ENCODE peak calls at places on chromosomes 5 and 9, in four cellular contexts. One of them, this sample, is unnamed. For H3K27me3 and H3K36me3, the result is how much of the 10 kb centered on the place peaks cover.

GRCh38 chr5:86968311-86968753 is 299.4 kb upstream of the RASA1 start:
- DNase-seq in brain microvascular endothelial cell: peak
- DNase-seq in psoas muscle: peak
- DNase-seq in CD8-positive, alpha-beta memory T cell: peak
- DNase-seq in this sample: peak

GRCh38 chr9:78288214-78288892 is 8.6 kb upstream of the PSAT1 start:
- DNase-seq in brain microvascular endothelial cell: no peak
- DNase-seq in psoas muscle: no peak
- DNase-seq in CD8-positive, alpha-beta memory T cell: no peak
- DNase-seq in this sample: no peak

GRCh38 chr5:37248970-37249819 is at the start of gene CPLANE1:
- DNase-seq in brain microvascular endothelial cell: peak
- DNase-seq in psoas muscle: peak
- DNase-seq in CD8-positive, alpha-beta memory T cell: peak
- DNase-seq in this sample: peak

GRCh38 chr5:31470608-31471007 is 61.3 kb downstream of the DROSHA start:
- DNase-seq in brain microvascular endothelial cell: peak
- DNase-seq in psoas muscle: peak
- DNase-seq in CD8-positive, alpha-beta memory T cell: no peak
- DNase-seq in this sample: peak

GRCh38 chr9:11319477-11320060 is 706.8 kb upstream of the PTPRD start:
- DNase-seq in brain microvascular endothelial cell: peak
- DNase-seq in psoas muscle: no peak
- DNase-seq in CD8-positive, alpha-beta memory T cell: no peak
- DNase-seq in this sample: peak

GRCh38 chr5:61344187-61344944 is 12.3 kb downstream of the ZSWIM6 start:
- DNase-seq in brain microvascular endothelial cell: no peak
- DNase-seq in psoas muscle: peak
- DNase-seq in CD8-positive, alpha-beta memory T cell: no peak
- DNase-seq in this sample: no peak

GRCh38 chr9:113624721-113625120 is 161.2 kb downstream of the RGS3 start:
- DNase-seq in brain microvascular endothelial cell: peak
- DNase-seq in psoas muscle: no peak
- DNase-seq in CD8-positive, alpha-beta memory T cell: no peak
- DNase-seq in this sample: peak

GRCh38 chr9:135069556-135070197 is 17.8 kb upstream of the OLFM1 start:
- DNase-seq in brain microvascular endothelial cell: no peak
- DNase-seq in psoas muscle: no peak
- DNase-seq in CD8-positive, alpha-beta memory T cell: no peak
- DNase-seq in this sample: no peak

GRCh38 chr5:164934039-164934438 is 1428.6 kb downstream of the MAT2B start:
- DNase-seq in brain microvascular endothelial cell: no peak
- DNase-seq in psoas muscle: no peak
- DNase-seq in CD8-positive, alpha-beta memory T cell: no peak
- DNase-seq in this sample: no peak

GRCh38 chr9:89815903-89816573 is 211.2 kb downstream of the GADD45G start:
- DNase-seq in brain microvascular endothelial cell: no peak
- DNase-seq in psoas muscle: no peak
- DNase-seq in CD8-positive, alpha-beta memory T cell: no peak
- DNase-seq in this sample: peak

GRCh38 chr5:149166128-149166527 is 24.8 kb downstream of the ABLIM3 start:
- DNase-seq in brain microvascular endothelial cell: no peak
- DNase-seq in psoas muscle: peak
- DNase-seq in CD8-positive, alpha-beta memory T cell: no peak
- DNase-seq in this sample: peak

GRCh38 chr5:80109549-80110478 is 74.7 kb downstream of the THBS4 start:
- DNase-seq in brain microvascular endothelial cell: no peak
- DNase-seq in psoas muscle: no peak
- DNase-seq in CD8-positive, alpha-beta memory T cell: no peak
- DNase-seq in this sample: peak

DNA sequence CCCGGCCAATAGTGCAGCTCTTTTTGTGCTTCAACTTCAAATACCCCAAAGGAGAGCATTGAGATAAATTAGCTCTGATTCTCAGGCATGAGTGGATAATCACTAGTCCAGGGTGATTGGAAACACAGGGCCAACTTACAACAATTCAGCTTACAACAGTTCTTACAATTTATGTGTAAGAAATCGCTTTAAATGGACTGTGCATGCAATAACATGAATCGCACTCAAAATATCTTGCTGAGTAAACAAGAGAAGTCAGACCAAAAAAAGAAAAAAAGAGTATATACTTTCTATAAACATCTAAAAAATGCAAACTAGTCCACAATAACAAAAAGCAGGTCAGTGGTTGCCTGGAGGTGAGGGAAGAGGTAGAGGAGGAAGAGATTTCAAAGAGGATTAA is 150.6 kb upstream of the EDIL3 start:
- DNase-seq in brain microvascular endothelial cell: no peak
- DNase-seq in psoas muscle: no peak
- DNase-seq in CD8-positive, alpha-beta memory T cell: no peak
- DNase-seq in this sample: no peak
- H3K27me3 ChIP-seq in brain microvascular endothelial cell: under half
- H3K27me3 ChIP-seq in psoas muscle: under half
- H3K27me3 ChIP-seq in CD8-positive, alpha-beta memory T cell: under half
- H3K27me3 ChIP-seq in this sample: under half

GRCh38 chr5:1053391-1054017 is 44.9 kb downstream of the NKD2 start:
- DNase-seq in brain microvascular endothelial cell: no peak
- DNase-seq in psoas muscle: peak
- DNase-seq in CD8-positive, alpha-beta memory T cell: no peak
- DNase-seq in this sample: no peak

GRCh38 chr5:1055896-1056610 is 47.5 kb downstream of the NKD2 start:
- DNase-seq in brain microvascular endothelial cell: no peak
- DNase-seq in psoas muscle: peak
- DNase-seq in CD8-positive, alpha-beta memory T cell: no peak
- DNase-seq in this sample: no peak

GRCh38 chr5:1052641-1053390 is 44.2 kb downstream of the NKD2 start:
- DNase-seq in brain microvascular endothelial cell: no peak
- DNase-seq in psoas muscle: peak
- DNase-seq in CD8-positive, alpha-beta memory T cell: peak
- DNase-seq in this sample: no peak

GRCh38 chr5:1054799-1055775 is 46.5 kb downstream of the NKD2 start:
- DNase-seq in brain microvascular endothelial cell: no peak
- DNase-seq in psoas muscle: peak
- DNase-seq in CD8-positive, alpha-beta memory T cell: no peak
- DNase-seq in this sample: no peak

DNA sequence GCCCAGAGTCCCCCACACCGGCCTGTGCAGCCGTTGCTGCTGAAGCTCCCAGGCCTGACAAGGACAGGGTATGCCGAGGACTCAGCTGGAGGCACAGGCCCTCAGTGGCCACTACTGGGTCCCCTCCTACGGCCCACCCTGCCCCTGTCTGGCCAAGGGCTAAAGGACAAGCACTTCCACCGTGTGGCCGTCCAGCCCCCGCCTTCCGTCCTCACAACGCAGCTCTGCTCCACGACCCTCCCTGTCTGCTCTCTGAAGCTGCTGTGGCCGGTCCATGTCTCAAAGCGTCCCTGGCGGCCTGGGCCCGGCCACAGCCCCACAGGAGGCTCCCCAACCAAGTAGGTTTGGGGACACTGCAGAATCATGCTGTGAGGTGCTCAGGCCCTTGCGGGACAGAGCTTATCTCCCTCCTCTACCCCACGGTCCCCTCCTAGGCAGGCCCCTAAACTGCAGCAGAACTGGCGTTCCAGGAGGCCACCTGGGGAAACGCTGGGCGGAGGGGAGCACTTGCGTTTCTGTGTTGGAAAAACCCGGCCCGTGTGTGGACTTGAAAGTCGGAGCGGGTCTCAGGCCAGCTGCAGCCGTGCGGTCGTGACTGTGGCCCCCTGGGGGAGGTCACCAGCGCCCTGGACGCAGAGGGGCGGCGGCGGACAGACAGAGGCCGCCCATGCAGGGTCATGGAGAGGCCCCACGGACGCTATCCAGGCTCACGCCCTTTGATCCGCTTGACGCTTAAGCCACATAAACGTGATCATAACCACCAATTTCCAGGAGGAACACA is 45.6 kb downstream of the NKD2 start:
- DNase-seq in brain microvascular endothelial cell: no peak
- DNase-seq in psoas muscle: peak
- DNase-seq in CD8-positive, alpha-beta memory T cell: no peak
- DNase-seq in this sample: no peak
- H3K36me3 ChIP-seq in brain microvascular endothelial cell: under half
- H3K36me3 ChIP-seq in psoas muscle: under half
- H3K36me3 ChIP-seq in CD8-positive, alpha-beta memory T cell: under half
- H3K36me3 ChIP-seq in this sample: half or more

DNA sequence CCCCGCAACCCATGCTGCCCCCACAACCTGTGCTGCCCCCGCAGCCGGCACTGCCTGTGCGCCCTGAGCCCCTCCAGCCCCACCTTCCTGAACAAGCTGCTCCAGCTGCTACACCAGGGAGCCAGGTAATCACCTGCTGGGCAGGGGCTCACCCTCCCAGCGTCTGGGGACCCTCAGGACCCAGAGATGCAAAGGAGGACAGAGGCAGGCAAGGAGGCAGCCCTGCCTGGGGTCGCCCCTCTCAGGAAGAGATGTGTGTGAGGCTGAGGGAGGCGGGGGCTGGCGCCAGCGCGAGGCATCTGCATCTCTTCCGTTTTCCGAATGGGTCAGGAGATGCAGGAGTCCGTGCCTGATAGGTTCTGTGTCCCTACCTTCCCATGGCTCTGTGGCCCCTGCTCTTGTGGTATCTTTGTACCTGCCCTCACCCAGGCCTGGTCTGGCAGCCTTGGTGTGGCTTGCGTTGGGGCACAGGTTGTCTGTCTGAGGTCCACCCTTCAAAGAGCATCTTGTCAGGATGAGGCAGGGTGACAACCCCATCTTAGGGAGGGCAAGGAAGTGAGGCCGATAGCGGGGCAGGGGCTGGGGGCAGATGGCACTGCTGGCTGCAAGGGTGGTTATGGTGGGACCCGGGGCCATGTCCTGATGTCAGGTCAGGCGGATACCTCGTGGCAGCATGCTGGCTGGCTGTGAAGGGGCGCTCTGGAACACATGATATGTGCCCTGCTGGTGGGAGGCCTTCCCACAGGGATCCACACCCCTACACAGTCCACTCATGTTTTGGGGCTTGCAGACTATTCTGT is 75.8 kb downstream of the WNK2 start:
- DNase-seq in brain microvascular endothelial cell: no peak
- DNase-seq in psoas muscle: peak
- DNase-seq in CD8-positive, alpha-beta memory T cell: no peak
- DNase-seq in this sample: no peak
- H3K27me3 ChIP-seq in brain microvascular endothelial cell: under half
- H3K27me3 ChIP-seq in psoas muscle: under half
- H3K27me3 ChIP-seq in CD8-positive, alpha-beta memory T cell: under half
- H3K27me3 ChIP-seq in this sample: under half

DNA sequence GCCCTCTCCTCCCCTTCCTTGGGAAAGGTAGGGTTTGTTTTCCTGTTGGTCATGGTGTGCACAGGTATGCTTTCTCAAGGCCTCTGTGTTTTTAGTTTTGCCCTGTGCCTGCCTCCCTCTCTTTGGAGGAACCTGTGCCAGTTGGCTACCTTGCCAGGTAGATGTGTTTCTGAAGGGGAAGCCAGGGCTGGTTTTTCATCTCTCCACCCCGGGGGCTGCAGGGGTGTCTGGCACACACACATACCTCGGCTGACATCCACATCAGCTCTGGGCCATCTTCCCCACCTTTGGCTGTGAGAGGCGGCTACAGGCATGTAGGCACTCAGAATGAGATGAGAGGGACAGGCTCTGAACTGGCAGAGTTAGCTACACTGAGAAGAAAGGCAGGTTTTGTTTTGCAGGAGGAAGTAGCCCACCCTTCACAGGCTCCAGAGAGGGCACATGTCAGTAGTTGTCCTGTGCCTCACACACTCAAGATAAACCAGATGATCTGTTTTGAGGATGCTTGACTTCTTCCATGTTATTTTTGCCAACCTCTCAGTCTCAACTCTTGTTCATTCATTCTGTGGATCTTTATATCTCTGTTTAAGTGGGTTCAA is 9.7 kb downstream of the RGMB start:
- DNase-seq in brain microvascular endothelial cell: no peak
- DNase-seq in psoas muscle: no peak
- DNase-seq in CD8-positive, alpha-beta memory T cell: no peak
- DNase-seq in this sample: no peak
- H3K36me3 ChIP-seq in brain microvascular endothelial cell: half or more
- H3K36me3 ChIP-seq in psoas muscle: under half
- H3K36me3 ChIP-seq in CD8-positive, alpha-beta memory T cell: under half
- H3K36me3 ChIP-seq in this sample: half or more

DNA sequence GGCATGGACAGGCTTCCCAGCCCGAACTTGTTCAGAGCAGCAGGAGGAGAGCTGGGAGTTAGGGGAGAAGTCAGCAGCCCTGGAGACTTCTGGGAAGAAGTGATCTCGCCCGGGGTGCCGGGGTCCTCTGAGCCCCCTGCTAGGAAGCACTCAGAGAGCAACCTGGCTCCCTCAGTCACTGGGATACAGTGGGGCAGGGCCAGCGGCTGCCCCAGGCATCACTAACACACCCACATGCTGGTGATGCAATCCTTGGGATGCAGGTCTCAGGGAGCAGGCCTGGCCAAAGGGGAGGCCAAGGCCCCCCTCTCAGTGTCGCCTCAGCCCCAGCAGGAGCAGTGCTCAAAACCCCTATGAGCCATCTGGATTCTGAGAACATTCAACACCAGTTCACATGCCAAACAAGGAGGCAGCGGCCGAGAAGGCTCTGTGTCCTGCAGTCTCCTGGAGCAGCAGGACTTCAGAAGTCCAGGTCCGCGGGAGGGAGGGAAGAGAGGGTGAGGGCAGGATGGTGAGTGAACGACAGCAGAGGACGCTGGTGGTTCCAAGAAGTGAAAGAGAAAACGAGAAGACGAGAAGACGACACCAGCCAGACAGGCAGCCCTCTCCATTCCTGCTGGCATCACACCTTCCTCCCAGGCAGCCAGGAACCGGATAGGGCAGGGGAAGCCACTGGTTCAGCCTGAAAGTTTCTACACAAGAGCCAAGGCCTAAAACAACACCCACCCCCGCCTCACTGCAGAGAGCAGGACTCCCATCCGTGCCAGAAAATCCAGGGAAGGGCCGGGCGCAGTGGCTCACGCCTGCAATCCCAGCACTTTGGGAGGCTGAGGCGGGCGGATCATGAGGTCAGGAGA is 2.3 kb downstream of the PNPLA7 start:
- DNase-seq in brain microvascular endothelial cell: no peak
- DNase-seq in psoas muscle: peak
- DNase-seq in CD8-positive, alpha-beta memory T cell: no peak
- DNase-seq in this sample: no peak
- H3K27me3 ChIP-seq in brain microvascular endothelial cell: under half
- H3K27me3 ChIP-seq in psoas muscle: under half
- H3K27me3 ChIP-seq in CD8-positive, alpha-beta memory T cell: under half
- H3K27me3 ChIP-seq in this sample: under half

GRCh38 chr5:151664694-151665583 is 21.8 kb downstream of the SPARC start:
- DNase-seq in brain microvascular endothelial cell: no peak
- DNase-seq in psoas muscle: peak
- DNase-seq in CD8-positive, alpha-beta memory T cell: no peak
- DNase-seq in this sample: peak
- H3K36me3 ChIP-seq in brain microvascular endothelial cell: half or more
- H3K36me3 ChIP-seq in psoas muscle: under half
- H3K36me3 ChIP-seq in CD8-positive, alpha-beta memory T cell: under half
- H3K36me3 ChIP-seq in this sample: half or more

DNA sequence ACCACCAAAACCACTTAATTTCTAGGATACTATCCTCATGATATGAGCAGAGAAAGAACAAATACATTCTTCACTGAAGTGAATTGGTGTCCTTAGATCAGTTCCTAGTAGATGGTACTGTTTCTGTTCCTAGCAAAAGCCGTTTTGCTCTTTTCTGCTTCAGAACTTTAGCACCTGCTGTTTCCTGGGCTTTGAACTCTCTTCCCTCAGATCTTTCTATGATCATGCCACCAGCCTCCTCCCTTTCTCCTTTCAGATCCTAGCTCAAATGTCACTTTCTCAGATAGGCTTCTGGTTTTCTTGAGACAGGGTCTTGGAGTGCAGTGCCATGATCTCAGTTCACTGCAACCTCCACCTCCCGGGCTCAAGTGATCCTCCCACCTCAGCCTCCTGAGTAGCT is 118.0 kb downstream of the EGFLAM start:
- DNase-seq in brain microvascular endothelial cell: no peak
- DNase-seq in psoas muscle: no peak
- DNase-seq in CD8-positive, alpha-beta memory T cell: peak
- DNase-seq in this sample: no peak
- H3K27me3 ChIP-seq in brain microvascular endothelial cell: under half
- H3K27me3 ChIP-seq in psoas muscle: under half
- H3K27me3 ChIP-seq in CD8-positive, alpha-beta memory T cell: under half
- H3K27me3 ChIP-seq in this sample: under half